ENCODE peak calls at places on chromosomes 6 and 20, in seven cellular contexts. One of them, this sample, is unnamed.

GRCh38 chr6:40631760-40632159 is 44.6 kb upstream of the LRFN2 start:
- DNase-seq in HepG2: no peak
- DNase-seq in HCT116: no peak
- DNase-seq in K562: no peak
- DNase-seq in SK-N-SH: peak
- DNase-seq in GM12878: no peak
- DNase-seq in H1: no peak
- DNase-seq in this sample: no peak

GRCh38 chr6:5506149-5506548 is 244.8 kb downstream of the FARS2 start:
- DNase-seq in H1: no peak
- DNase-seq in K562: no peak
- DNase-seq in HepG2: no peak
- DNase-seq in HCT116: no peak
- DNase-seq in GM12878: no peak
- DNase-seq in SK-N-SH: no peak
- DNase-seq in this sample: no peak

GRCh38 chr6:17385660-17386059 is 7.7 kb upstream of the CAP2 start:
- DNase-seq in H1: no peak
- DNase-seq in HepG2: no peak
- DNase-seq in GM12878: no peak
- DNase-seq in SK-N-SH: no peak
- DNase-seq in HCT116: no peak
- DNase-seq in K562: no peak
- DNase-seq in this sample: no peak

GRCh38 chr20:59484228-59484627 is 120.1 kb upstream of the PHACTR3 start:
- DNase-seq in HepG2: no peak
- DNase-seq in H1: no peak
- DNase-seq in HCT116: no peak
- DNase-seq in K562: no peak
- DNase-seq in SK-N-SH: peak
- DNase-seq in GM12878: no peak
- DNase-seq in this sample: no peak

GRCh38 chr6:46626228-46626909 is 26.2 kb downstream of the CYP39A1 start:
- DNase-seq in H1: no peak
- DNase-seq in SK-N-SH: peak
- DNase-seq in HepG2: peak
- DNase-seq in GM12878: peak
- DNase-seq in K562: no peak
- DNase-seq in HCT116: peak
- DNase-seq in this sample: no peak

GRCh38 chr6:37280162-37280895 is 22.4 kb upstream of the TMEM217 start:
- DNase-seq in H1: no peak
- DNase-seq in K562: no peak
- DNase-seq in SK-N-SH: no peak
- DNase-seq in HepG2: no peak
- DNase-seq in HCT116: no peak
- DNase-seq in GM12878: no peak
- DNase-seq in this sample: no peak

GRCh38 chr6:14335071-14335470 is 217.5 kb downstream of the CD83 start:
- DNase-seq in GM12878: no peak
- DNase-seq in HepG2: no peak
- DNase-seq in K562: no peak
- DNase-seq in H1: no peak
- DNase-seq in HCT116: no peak
- DNase-seq in SK-N-SH: no peak
- DNase-seq in this sample: no peak

GRCh38 chr6:30508890-30509736 is 19.8 kb downstream of the HLA-E start:
- DNase-seq in HCT116: no peak
- DNase-seq in HepG2: no peak
- DNase-seq in H1: no peak
- DNase-seq in GM12878: peak
- DNase-seq in SK-N-SH: no peak
- DNase-seq in K562: no peak
- DNase-seq in this sample: no peak

GRCh38 chr6:79869600-79870084 is 77.7 kb downstream of the ELOVL4 start:
- DNase-seq in K562: peak
- DNase-seq in H1: peak
- DNase-seq in GM12878: peak
- DNase-seq in HepG2: peak
- DNase-seq in HCT116: peak
- DNase-seq in SK-N-SH: peak
- DNase-seq in this sample: no peak

GRCh38 chr6:32252326-32253009 is 28.6 kb upstream of the NOTCH4 start:
- DNase-seq in K562: no peak
- DNase-seq in HepG2: no peak
- DNase-seq in HCT116: no peak
- DNase-seq in GM12878: no peak
- DNase-seq in H1: no peak
- DNase-seq in SK-N-SH: no peak
- DNase-seq in this sample: no peak

DNA sequence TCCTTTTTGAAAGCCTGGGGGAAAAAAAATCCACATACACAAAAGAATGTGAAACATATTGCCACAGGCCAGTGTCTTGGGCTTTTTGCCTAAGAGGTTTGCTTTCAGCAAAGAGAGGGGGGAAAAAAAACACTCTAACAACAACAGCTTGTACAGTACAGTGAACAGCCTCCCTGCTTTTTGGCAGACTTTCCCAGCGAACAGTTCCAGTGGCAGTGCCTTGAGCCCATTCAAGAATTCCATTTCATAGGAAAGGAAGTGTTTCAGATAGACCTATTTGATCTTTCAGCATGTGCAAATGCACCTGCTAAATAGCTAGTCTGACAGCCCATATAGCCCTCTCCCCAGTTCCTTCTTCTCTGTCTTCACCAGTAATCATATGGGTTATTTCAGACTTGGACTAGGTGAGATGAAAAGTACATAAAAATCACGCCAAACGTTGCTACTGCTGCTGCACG is 497 bp downstream of the ARHGAP18 start:
- DNase-seq in K562: no peak
- DNase-seq in SK-N-SH: no peak
- DNase-seq in H1: no peak
- DNase-seq in GM12878: no peak
- DNase-seq in HepG2: no peak
- DNase-seq in HCT116: no peak
- DNase-seq in this sample: no peak
- TF ChIP-seq SIN3A in K562: no peak
- TF ChIP-seq SIN3A in SK-N-SH: no peak
- TF ChIP-seq SIN3A in H1: no peak
- TF ChIP-seq SIN3A in GM12878: no peak
- TF ChIP-seq SIN3A in HepG2: no peak
- TF ChIP-seq SIN3A in HCT116: no peak
- TF ChIP-seq SIN3A in this sample: no peak

GRCh38 chr20:2599265-2600060 is 53.0 kb upstream of the NOP56 start:
- DNase-seq in SK-N-SH: no peak
- DNase-seq in GM12878: no peak
- DNase-seq in K562: no peak
- DNase-seq in HCT116: no peak
- DNase-seq in HepG2: no peak
- DNase-seq in H1: no peak
- DNase-seq in this sample: no peak
- H3K4me3 ChIP-seq in SK-N-SH: no peak
- H3K4me3 ChIP-seq in GM12878: no peak
- H3K4me3 ChIP-seq in K562: no peak
- H3K4me3 ChIP-seq in HCT116: no peak
- H3K4me3 ChIP-seq in HepG2: no peak
- H3K4me3 ChIP-seq in H1: no peak
- H3K4me3 ChIP-seq in this sample: no peak

GRCh38 chr6:10413850-10414765 is 766 bp downstream of the TFAP2A start:
- DNase-seq in SK-N-SH: no peak
- DNase-seq in GM12878: no peak
- DNase-seq in HCT116: no peak
- DNase-seq in HepG2: no peak
- DNase-seq in K562: peak
- DNase-seq in H1: peak
- DNase-seq in this sample: no peak

GRCh38 chr6:10416863-10417641 is 2.2 kb upstream of the TFAP2A start:
- DNase-seq in SK-N-SH: no peak
- DNase-seq in GM12878: no peak
- DNase-seq in H1: peak
- DNase-seq in HepG2: no peak
- DNase-seq in K562: no peak
- DNase-seq in HCT116: no peak
- DNase-seq in this sample: no peak

GRCh38 chr6:10414766-10415592 is at the start of gene TFAP2A:
- DNase-seq in SK-N-SH: no peak
- DNase-seq in H1: peak
- DNase-seq in HepG2: no peak
- DNase-seq in K562: no peak
- DNase-seq in GM12878: no peak
- DNase-seq in HCT116: no peak
- DNase-seq in this sample: no peak

GRCh38 chr6:10416516-10416862 is 1.6 kb upstream of the TFAP2A start:
- DNase-seq in H1: no peak
- DNase-seq in HCT116: no peak
- DNase-seq in K562: no peak
- DNase-seq in HepG2: no peak
- DNase-seq in SK-N-SH: no peak
- DNase-seq in GM12878: no peak
- DNase-seq in this sample: no peak

GRCh38 chr6:10415593-10416480 is 963 bp upstream of the TFAP2A start:
- DNase-seq in HCT116: no peak
- DNase-seq in SK-N-SH: no peak
- DNase-seq in HepG2: no peak
- DNase-seq in K562: no peak
- DNase-seq in H1: no peak
- DNase-seq in GM12878: no peak
- DNase-seq in this sample: no peak
- TF ChIP-seq SIN3A in HCT116: no peak
- TF ChIP-seq SIN3A in SK-N-SH: no peak
- TF ChIP-seq SIN3A in HepG2: no peak
- TF ChIP-seq SIN3A in K562: no peak
- TF ChIP-seq SIN3A in H1: no peak
- TF ChIP-seq SIN3A in GM12878: no peak
- TF ChIP-seq SIN3A in this sample: no peak

GRCh38 chr6:53326372-53327016 is 22.3 kb downstream of the ELOVL5 start:
- DNase-seq in HepG2: no peak
- DNase-seq in H1: no peak
- DNase-seq in K562: no peak
- DNase-seq in SK-N-SH: no peak
- DNase-seq in GM12878: no peak
- DNase-seq in HCT116: peak
- DNase-seq in this sample: peak
- H3K4me3 ChIP-seq in HepG2: no peak
- H3K4me3 ChIP-seq in H1: no peak
- H3K4me3 ChIP-seq in K562: no peak
- H3K4me3 ChIP-seq in SK-N-SH: no peak
- H3K4me3 ChIP-seq in GM12878: no peak
- H3K4me3 ChIP-seq in HCT116: peak
- H3K4me3 ChIP-seq in this sample: no peak

GRCh38 chr6:107819976-107820551 is 4.0 kb downstream of the SCML4 start:
- DNase-seq in K562: no peak
- DNase-seq in GM12878: no peak
- DNase-seq in H1: peak
- DNase-seq in SK-N-SH: peak
- DNase-seq in HepG2: no peak
- DNase-seq in HCT116: no peak
- DNase-seq in this sample: no peak

GRCh38 chr6:107817784-107818183 is 6.3 kb downstream of the SCML4 start:
- DNase-seq in SK-N-SH: no peak
- DNase-seq in H1: peak
- DNase-seq in GM12878: no peak
- DNase-seq in HCT116: no peak
- DNase-seq in K562: no peak
- DNase-seq in HepG2: no peak
- DNase-seq in this sample: no peak

GRCh38 chr6:107820571-107821261 is 3.4 kb downstream of the SCML4 start:
- DNase-seq in HCT116: no peak
- DNase-seq in GM12878: no peak
- DNase-seq in H1: peak
- DNase-seq in HepG2: no peak
- DNase-seq in K562: no peak
- DNase-seq in SK-N-SH: peak
- DNase-seq in this sample: no peak

GRCh38 chr6:107818272-107818671 is 5.8 kb downstream of the SCML4 start:
- DNase-seq in SK-N-SH: no peak
- DNase-seq in H1: no peak
- DNase-seq in K562: no peak
- DNase-seq in HCT116: no peak
- DNase-seq in GM12878: no peak
- DNase-seq in HepG2: no peak
- DNase-seq in this sample: no peak

DNA sequence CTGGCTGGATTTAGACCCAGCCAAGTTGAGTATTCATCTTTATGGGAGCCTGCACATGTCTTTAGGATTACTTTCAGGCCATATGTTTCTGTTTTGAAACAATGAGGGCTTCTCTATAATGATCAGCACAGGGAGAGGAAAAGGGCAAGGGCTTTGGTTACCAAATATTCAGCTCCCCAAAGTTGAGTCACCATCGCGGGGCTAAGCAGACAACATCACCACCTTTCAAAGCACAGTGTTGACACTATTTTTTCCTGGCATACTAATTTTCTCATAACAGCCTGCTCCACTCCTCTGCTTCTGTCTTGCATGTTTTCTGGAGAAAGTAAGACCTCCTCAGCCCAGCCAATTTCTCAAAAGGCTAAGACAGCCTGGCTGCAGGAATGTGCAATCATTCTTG is 4.9 kb downstream of the SCML4 start:
- DNase-seq in GM12878: no peak
- DNase-seq in H1: peak
- DNase-seq in SK-N-SH: no peak
- DNase-seq in K562: no peak
- DNase-seq in HCT116: no peak
- DNase-seq in HepG2: no peak
- DNase-seq in this sample: no peak
- TF ChIP-seq SIN3A in GM12878: no peak
- TF ChIP-seq SIN3A in H1: no peak
- TF ChIP-seq SIN3A in SK-N-SH: no peak
- TF ChIP-seq SIN3A in K562: no peak
- TF ChIP-seq SIN3A in HCT116: no peak
- TF ChIP-seq SIN3A in HepG2: no peak
- TF ChIP-seq SIN3A in this sample: no peak

This sample was measured in Panc1.